ENCODE peak calls at places on chromosomes 13 and 19, in five cellular contexts. O, R, X, Z and C are unnamed samples.

GRCh38 chr13:89375839-89376238 is 1704.7 kb downstream of the SLITRK5 start:
- DNase-seq in O (no peak), R (no peak), Z (no peak), X (no peak), C (no peak)

GRCh38 chr13:27171830-27172494 is 351 bp upstream of the USP12 start:
- DNase-seq in O (peak; percentile 96), Z (peak; percentile 97), R (peak; percentile 82), X (peak; percentile 93), C (peak; percentile 98)

GRCh38 chr13:38398810-38399493 is 49.3 kb downstream of the UFM1 start:
- DNase-seq in O (no peak), X (no peak), R (no peak), Z (no peak), C (no peak)

GRCh38 chr19:35995655-35995993 is 636 bp downstream of the SDHAF1 start:
- DNase-seq in Z (peak; percentile 76), X (peak; percentile 62), O (peak; percentile 79), R (no peak), C (peak; percentile 73)

GRCh38 chr13:97005631-97006262 is 11.5 kb upstream of the OXGR1 start:
- DNase-seq in O (no peak), R (no peak), X (no peak), Z (no peak), C (no peak)

GRCh38 chr13:31870511-31870910 is 131.2 kb downstream of the RXFP2 start:
- DNase-seq in O (no peak), Z (no peak), R (no peak), X (no peak), C (no peak)

GRCh38 chr13:20431080-20431479 is 94.6 kb downstream of the CRYL1 start:
- DNase-seq in O (no peak), R (no peak), Z (no peak), X (no peak), C (no peak)

GRCh38 chr19:13122275-13122878 is 4.3 kb downstream of the NACC1 start:
- DNase-seq in X (no peak), O (no peak), R (no peak), Z (no peak), C (no peak)

GRCh38 chr13:40812724-40813445 is 23.5 kb downstream of the SLC25A15 start:
- DNase-seq in R (no peak), X (no peak), O (no peak), Z (no peak), C (no peak)

GRCh38 chr19:4794971-4795370 is 3.4 kb downstream of the FEM1A start:
- DNase-seq in Z (peak; percentile 85), O (no peak), R (no peak), X (no peak), C (no peak)

GRCh38 chr13:33188093-33188882 is 97.3 kb downstream of the STARD13 start:
- DNase-seq in R (no peak), O (peak; percentile 37), Z (no peak), X (no peak), C (no peak)

GRCh38 chr13:61142506-61142905 is 273.1 kb downstream of the PCDH20 start:
- DNase-seq in X (no peak), O (no peak), Z (no peak), R (no peak), C (no peak)

GRCh38 chr13:98325724-98326123 is 148.7 kb upstream of the RNF113B start:
- DNase-seq in Z (no peak), R (no peak), X (no peak), O (no peak), C (no peak)

GRCh38 chr19:3224346-3225325 is at the start of gene CELF5:
- DNase-seq in Z (no peak), R (peak; percentile 52), O (peak; percentile 91), X (peak; percentile 64), C (peak; percentile 48)

GRCh38 chr13:112112534-112113276 is 45.8 kb downstream of the SOX1 start:
- DNase-seq in X (no peak), Z (no peak), R (no peak), O (no peak), C (no peak)

GRCh38 chr13:33285420-33286124 is at the start of gene STARD13:
- DNase-seq in O (peak; percentile 32), R (no peak), Z (peak; percentile 93), X (peak; percentile 90), C (peak; percentile 91)

GRCh38 chr19:3020321-3020960 is 8.6 kb downstream of the TLE2 start:
- DNase-seq in X (no peak), Z (no peak), O (no peak), R (no peak), C (no peak)

GRCh38 chr19:5435642-5436017 is 19.6 kb upstream of the ZNRF4 start:
- DNase-seq in R (no peak), O (no peak), X (no peak), Z (no peak), C (no peak)

GRCh38 chr13:49450105-49450819 is 6.2 kb downstream of the SETDB2 start:
- DNase-seq in X (no peak), R (no peak), Z (no peak), O (no peak), C (no peak)

GRCh38 chr19:19320362-19321142 is at the start of the genes MAU2 and SUGP1:
- DNase-seq in X (peak; percentile 90), O (peak; percentile 97), Z (peak; percentile 94), R (peak; percentile 78), C (peak; percentile 93)